ENCODE peak calls at places on chromosomes 13 and 19, in ten cellular contexts. One of them, this sample, is unnamed.

GRCh38 chr13:44732503-44733098 is 156.5 kb upstream of the TSC22D1 start:
- DNase-seq in activated T-helper 1 cell treated with anti-CD3 and anti-CD28 coated beads, Interleukin-12 subunit alpha, Interleukin-12 subunit beta, Interleukin-2, Interleukin-4 antibody, amounts not matched to agents 30 ng/mL and 10 ng/mL and 1 ng/mL, durations not matched to agents 14 hours and 24 hours and 36 hours: no peak
- DNase-seq in transverse colon: no peak
- DNase-seq in left ventricle myocardium superior: no peak
- DNase-seq in psoas muscle: peak
- DNase-seq in Calu3: peak
- DNase-seq in CD4-positive, CD25-positive, alpha-beta regulatory T cell: no peak
- DNase-seq in CD4-positive, alpha-beta memory T cell: no peak
- DNase-seq in NCI-H510A treated with DMSO at 0.1 percent for 48 hours: no peak
- DNase-seq in activated naive CD8-positive, alpha-beta T cell treated with anti-CD3 and anti-CD28 coated beads for 36 hours: no peak
- DNase-seq in this sample: no peak

GRCh38 chr19:30082611-30083010 is 140.6 kb downstream of the URI1 start:
- DNase-seq in activated T-helper 1 cell treated with anti-CD3 and anti-CD28 coated beads, Interleukin-12 subunit alpha, Interleukin-12 subunit beta, Interleukin-2, Interleukin-4 antibody, amounts not matched to agents 30 ng/mL and 10 ng/mL and 1 ng/mL, durations not matched to agents 14 hours and 24 hours and 36 hours: no peak
- DNase-seq in transverse colon: no peak
- DNase-seq in left ventricle myocardium superior: peak
- DNase-seq in psoas muscle: peak
- DNase-seq in Calu3: no peak
- DNase-seq in CD4-positive, CD25-positive, alpha-beta regulatory T cell: no peak
- DNase-seq in CD4-positive, alpha-beta memory T cell: no peak
- DNase-seq in NCI-H510A treated with DMSO at 0.1 percent for 48 hours: no peak
- DNase-seq in activated naive CD8-positive, alpha-beta T cell treated with anti-CD3 and anti-CD28 coated beads for 36 hours: no peak
- DNase-seq in this sample: peak

GRCh38 chr19:11191273-11191755 is 6.0 kb downstream of the KANK2 start:
- DNase-seq in activated T-helper 1 cell treated with anti-CD3 and anti-CD28 coated beads, Interleukin-12 subunit alpha, Interleukin-12 subunit beta, Interleukin-2, Interleukin-4 antibody, amounts not matched to agents 30 ng/mL and 10 ng/mL and 1 ng/mL, durations not matched to agents 14 hours and 24 hours and 36 hours: no peak
- DNase-seq in transverse colon: peak
- DNase-seq in left ventricle myocardium superior: peak
- DNase-seq in psoas muscle: peak
- DNase-seq in Calu3: no peak
- DNase-seq in CD4-positive, CD25-positive, alpha-beta regulatory T cell: no peak
- DNase-seq in CD4-positive, alpha-beta memory T cell: no peak
- DNase-seq in NCI-H510A treated with DMSO at 0.1 percent for 48 hours: no peak
- DNase-seq in activated naive CD8-positive, alpha-beta T cell treated with anti-CD3 and anti-CD28 coated beads for 36 hours: no peak
- DNase-seq in this sample: peak

GRCh38 chr13:109274188-109274821 is 512.1 kb downstream of the IRS2 start:
- DNase-seq in activated T-helper 1 cell treated with anti-CD3 and anti-CD28 coated beads, Interleukin-12 subunit alpha, Interleukin-12 subunit beta, Interleukin-2, Interleukin-4 antibody, amounts not matched to agents 30 ng/mL and 10 ng/mL and 1 ng/mL, durations not matched to agents 14 hours and 24 hours and 36 hours: no peak
- DNase-seq in transverse colon: no peak
- DNase-seq in left ventricle myocardium superior: no peak
- DNase-seq in psoas muscle: no peak
- DNase-seq in Calu3: no peak
- DNase-seq in CD4-positive, CD25-positive, alpha-beta regulatory T cell: no peak
- DNase-seq in CD4-positive, alpha-beta memory T cell: no peak
- DNase-seq in NCI-H510A treated with DMSO at 0.1 percent for 48 hours: no peak
- DNase-seq in activated naive CD8-positive, alpha-beta T cell treated with anti-CD3 and anti-CD28 coated beads for 36 hours: no peak
- DNase-seq in this sample: no peak

GRCh38 chr13:98026457-98026857 is 73.0 kb downstream of the IPO5 start:
- DNase-seq in activated T-helper 1 cell treated with anti-CD3 and anti-CD28 coated beads, Interleukin-12 subunit alpha, Interleukin-12 subunit beta, Interleukin-2, Interleukin-4 antibody, amounts not matched to agents 30 ng/mL and 10 ng/mL and 1 ng/mL, durations not matched to agents 14 hours and 24 hours and 36 hours: no peak
- DNase-seq in transverse colon: no peak
- DNase-seq in left ventricle myocardium superior: no peak
- DNase-seq in psoas muscle: no peak
- DNase-seq in Calu3: no peak
- DNase-seq in CD4-positive, CD25-positive, alpha-beta regulatory T cell: no peak
- DNase-seq in CD4-positive, alpha-beta memory T cell: no peak
- DNase-seq in NCI-H510A treated with DMSO at 0.1 percent for 48 hours: no peak
- DNase-seq in activated naive CD8-positive, alpha-beta T cell treated with anti-CD3 and anti-CD28 coated beads for 36 hours: no peak
- DNase-seq in this sample: no peak

GRCh38 chr13:48232420-48233096 is 448 bp upstream of the ITM2B start:
- DNase-seq in activated T-helper 1 cell treated with anti-CD3 and anti-CD28 coated beads, Interleukin-12 subunit alpha, Interleukin-12 subunit beta, Interleukin-2, Interleukin-4 antibody, amounts not matched to agents 30 ng/mL and 10 ng/mL and 1 ng/mL, durations not matched to agents 14 hours and 24 hours and 36 hours: no peak
- DNase-seq in transverse colon: peak
- DNase-seq in left ventricle myocardium superior: no peak
- DNase-seq in psoas muscle: no peak
- DNase-seq in Calu3: peak
- DNase-seq in CD4-positive, CD25-positive, alpha-beta regulatory T cell: no peak
- DNase-seq in CD4-positive, alpha-beta memory T cell: no peak
- DNase-seq in NCI-H510A treated with DMSO at 0.1 percent for 48 hours: no peak
- DNase-seq in activated naive CD8-positive, alpha-beta T cell treated with anti-CD3 and anti-CD28 coated beads for 36 hours: no peak
- DNase-seq in this sample: no peak

GRCh38 chr19:51131780-51132680 is 7.3 kb downstream of the SIGLEC9 start:
- DNase-seq in activated T-helper 1 cell treated with anti-CD3 and anti-CD28 coated beads, Interleukin-12 subunit alpha, Interleukin-12 subunit beta, Interleukin-2, Interleukin-4 antibody, amounts not matched to agents 30 ng/mL and 10 ng/mL and 1 ng/mL, durations not matched to agents 14 hours and 24 hours and 36 hours: no peak
- DNase-seq in transverse colon: peak
- DNase-seq in left ventricle myocardium superior: peak
- DNase-seq in psoas muscle: no peak
- DNase-seq in Calu3: no peak
- DNase-seq in CD4-positive, CD25-positive, alpha-beta regulatory T cell: peak
- DNase-seq in CD4-positive, alpha-beta memory T cell: peak
- DNase-seq in NCI-H510A treated with DMSO at 0.1 percent for 48 hours: no peak
- DNase-seq in activated naive CD8-positive, alpha-beta T cell treated with anti-CD3 and anti-CD28 coated beads for 36 hours: peak
- DNase-seq in this sample: peak

GRCh38 chr19:43524922-43525835 is 1.8 kb downstream of the ETHE1 start:
- DNase-seq in activated T-helper 1 cell treated with anti-CD3 and anti-CD28 coated beads, Interleukin-12 subunit alpha, Interleukin-12 subunit beta, Interleukin-2, Interleukin-4 antibody, amounts not matched to agents 30 ng/mL and 10 ng/mL and 1 ng/mL, durations not matched to agents 14 hours and 24 hours and 36 hours: no peak
- DNase-seq in transverse colon: peak
- DNase-seq in left ventricle myocardium superior: peak
- DNase-seq in psoas muscle: no peak
- DNase-seq in Calu3: peak
- DNase-seq in CD4-positive, CD25-positive, alpha-beta regulatory T cell: peak
- DNase-seq in CD4-positive, alpha-beta memory T cell: peak
- DNase-seq in NCI-H510A treated with DMSO at 0.1 percent for 48 hours: no peak
- DNase-seq in activated naive CD8-positive, alpha-beta T cell treated with anti-CD3 and anti-CD28 coated beads for 36 hours: peak
- DNase-seq in this sample: peak

GRCh38 chr19:4425531-4425930 is 23.1 kb downstream of the CHAF1A start:
- DNase-seq in activated T-helper 1 cell treated with anti-CD3 and anti-CD28 coated beads, Interleukin-12 subunit alpha, Interleukin-12 subunit beta, Interleukin-2, Interleukin-4 antibody, amounts not matched to agents 30 ng/mL and 10 ng/mL and 1 ng/mL, durations not matched to agents 14 hours and 24 hours and 36 hours: no peak
- DNase-seq in transverse colon: no peak
- DNase-seq in left ventricle myocardium superior: no peak
- DNase-seq in psoas muscle: no peak
- DNase-seq in Calu3: no peak
- DNase-seq in CD4-positive, CD25-positive, alpha-beta regulatory T cell: no peak
- DNase-seq in CD4-positive, alpha-beta memory T cell: no peak
- DNase-seq in NCI-H510A treated with DMSO at 0.1 percent for 48 hours: no peak
- DNase-seq in activated naive CD8-positive, alpha-beta T cell treated with anti-CD3 and anti-CD28 coated beads for 36 hours: no peak
- DNase-seq in this sample: no peak

GRCh38 chr19:49154279-49154678 is 917 bp downstream of the HRC start:
- DNase-seq in activated T-helper 1 cell treated with anti-CD3 and anti-CD28 coated beads, Interleukin-12 subunit alpha, Interleukin-12 subunit beta, Interleukin-2, Interleukin-4 antibody, amounts not matched to agents 30 ng/mL and 10 ng/mL and 1 ng/mL, durations not matched to agents 14 hours and 24 hours and 36 hours: no peak
- DNase-seq in transverse colon: no peak
- DNase-seq in left ventricle myocardium superior: no peak
- DNase-seq in psoas muscle: no peak
- DNase-seq in Calu3: no peak
- DNase-seq in CD4-positive, CD25-positive, alpha-beta regulatory T cell: no peak
- DNase-seq in CD4-positive, alpha-beta memory T cell: no peak
- DNase-seq in NCI-H510A treated with DMSO at 0.1 percent for 48 hours: no peak
- DNase-seq in activated naive CD8-positive, alpha-beta T cell treated with anti-CD3 and anti-CD28 coated beads for 36 hours: no peak
- DNase-seq in this sample: no peak

GRCh38 chr13:112761701-112762689 is 72.2 kb downstream of the ATP11A start:
- DNase-seq in activated T-helper 1 cell treated with anti-CD3 and anti-CD28 coated beads, Interleukin-12 subunit alpha, Interleukin-12 subunit beta, Interleukin-2, Interleukin-4 antibody, amounts not matched to agents 30 ng/mL and 10 ng/mL and 1 ng/mL, durations not matched to agents 14 hours and 24 hours and 36 hours: no peak
- DNase-seq in transverse colon: no peak
- DNase-seq in left ventricle myocardium superior: peak
- DNase-seq in psoas muscle: no peak
- DNase-seq in Calu3: no peak
- DNase-seq in CD4-positive, CD25-positive, alpha-beta regulatory T cell: no peak
- DNase-seq in CD4-positive, alpha-beta memory T cell: no peak
- DNase-seq in NCI-H510A treated with DMSO at 0.1 percent for 48 hours: no peak
- DNase-seq in activated naive CD8-positive, alpha-beta T cell treated with anti-CD3 and anti-CD28 coated beads for 36 hours: no peak
- DNase-seq in this sample: peak

GRCh38 chr13:44903596-44903995 is 85.7 kb downstream of the NUFIP1 start:
- DNase-seq in activated T-helper 1 cell treated with anti-CD3 and anti-CD28 coated beads, Interleukin-12 subunit alpha, Interleukin-12 subunit beta, Interleukin-2, Interleukin-4 antibody, amounts not matched to agents 30 ng/mL and 10 ng/mL and 1 ng/mL, durations not matched to agents 14 hours and 24 hours and 36 hours: no peak
- DNase-seq in transverse colon: peak
- DNase-seq in left ventricle myocardium superior: peak
- DNase-seq in psoas muscle: peak
- DNase-seq in Calu3: no peak
- DNase-seq in CD4-positive, CD25-positive, alpha-beta regulatory T cell: no peak
- DNase-seq in CD4-positive, alpha-beta memory T cell: no peak
- DNase-seq in NCI-H510A treated with DMSO at 0.1 percent for 48 hours: no peak
- DNase-seq in activated naive CD8-positive, alpha-beta T cell treated with anti-CD3 and anti-CD28 coated beads for 36 hours: no peak
- DNase-seq in this sample: peak

GRCh38 chr13:93559718-93560117 is 333.1 kb downstream of the GPC6 start:
- DNase-seq in activated T-helper 1 cell treated with anti-CD3 and anti-CD28 coated beads, Interleukin-12 subunit alpha, Interleukin-12 subunit beta, Interleukin-2, Interleukin-4 antibody, amounts not matched to agents 30 ng/mL and 10 ng/mL and 1 ng/mL, durations not matched to agents 14 hours and 24 hours and 36 hours: no peak
- DNase-seq in transverse colon: no peak
- DNase-seq in left ventricle myocardium superior: no peak
- DNase-seq in psoas muscle: no peak
- DNase-seq in Calu3: peak
- DNase-seq in CD4-positive, CD25-positive, alpha-beta regulatory T cell: no peak
- DNase-seq in CD4-positive, alpha-beta memory T cell: no peak
- DNase-seq in NCI-H510A treated with DMSO at 0.1 percent for 48 hours: no peak
- DNase-seq in activated naive CD8-positive, alpha-beta T cell treated with anti-CD3 and anti-CD28 coated beads for 36 hours: no peak
- DNase-seq in this sample: no peak

GRCh38 chr19:39154626-39155100 is 29.1 kb downstream of the PAK4 start:
- DNase-seq in activated T-helper 1 cell treated with anti-CD3 and anti-CD28 coated beads, Interleukin-12 subunit alpha, Interleukin-12 subunit beta, Interleukin-2, Interleukin-4 antibody, amounts not matched to agents 30 ng/mL and 10 ng/mL and 1 ng/mL, durations not matched to agents 14 hours and 24 hours and 36 hours: no peak
- DNase-seq in transverse colon: peak
- DNase-seq in left ventricle myocardium superior: peak
- DNase-seq in psoas muscle: no peak
- DNase-seq in Calu3: peak
- DNase-seq in CD4-positive, CD25-positive, alpha-beta regulatory T cell: no peak
- DNase-seq in CD4-positive, alpha-beta memory T cell: no peak
- DNase-seq in NCI-H510A treated with DMSO at 0.1 percent for 48 hours: no peak
- DNase-seq in activated naive CD8-positive, alpha-beta T cell treated with anti-CD3 and anti-CD28 coated beads for 36 hours: no peak
- DNase-seq in this sample: peak

GRCh38 chr13:97278395-97279078 is 56.4 kb downstream of the MBNL2 start:
- DNase-seq in activated T-helper 1 cell treated with anti-CD3 and anti-CD28 coated beads, Interleukin-12 subunit alpha, Interleukin-12 subunit beta, Interleukin-2, Interleukin-4 antibody, amounts not matched to agents 30 ng/mL and 10 ng/mL and 1 ng/mL, durations not matched to agents 14 hours and 24 hours and 36 hours: no peak
- DNase-seq in transverse colon: no peak
- DNase-seq in left ventricle myocardium superior: no peak
- DNase-seq in psoas muscle: no peak
- DNase-seq in Calu3: no peak
- DNase-seq in CD4-positive, CD25-positive, alpha-beta regulatory T cell: no peak
- DNase-seq in CD4-positive, alpha-beta memory T cell: no peak
- DNase-seq in NCI-H510A treated with DMSO at 0.1 percent for 48 hours: no peak
- DNase-seq in activated naive CD8-positive, alpha-beta T cell treated with anti-CD3 and anti-CD28 coated beads for 36 hours: no peak
- DNase-seq in this sample: no peak

GRCh38 chr19:19704836-19705235 is 28.1 kb downstream of the ZNF14 start:
- DNase-seq in activated T-helper 1 cell treated with anti-CD3 and anti-CD28 coated beads, Interleukin-12 subunit alpha, Interleukin-12 subunit beta, Interleukin-2, Interleukin-4 antibody, amounts not matched to agents 30 ng/mL and 10 ng/mL and 1 ng/mL, durations not matched to agents 14 hours and 24 hours and 36 hours: no peak
- DNase-seq in transverse colon: no peak
- DNase-seq in left ventricle myocardium superior: no peak
- DNase-seq in psoas muscle: no peak
- DNase-seq in Calu3: no peak
- DNase-seq in CD4-positive, CD25-positive, alpha-beta regulatory T cell: no peak
- DNase-seq in CD4-positive, alpha-beta memory T cell: no peak
- DNase-seq in NCI-H510A treated with DMSO at 0.1 percent for 48 hours: no peak
- DNase-seq in activated naive CD8-positive, alpha-beta T cell treated with anti-CD3 and anti-CD28 coated beads for 36 hours: no peak
- DNase-seq in this sample: no peak

GRCh38 chr13:77386880-77387606 is 60.1 kb upstream of the MYCBP2 start:
- DNase-seq in activated T-helper 1 cell treated with anti-CD3 and anti-CD28 coated beads, Interleukin-12 subunit alpha, Interleukin-12 subunit beta, Interleukin-2, Interleukin-4 antibody, amounts not matched to agents 30 ng/mL and 10 ng/mL and 1 ng/mL, durations not matched to agents 14 hours and 24 hours and 36 hours: no peak
- DNase-seq in transverse colon: no peak
- DNase-seq in left ventricle myocardium superior: no peak
- DNase-seq in psoas muscle: peak
- DNase-seq in Calu3: no peak
- DNase-seq in CD4-positive, CD25-positive, alpha-beta regulatory T cell: no peak
- DNase-seq in CD4-positive, alpha-beta memory T cell: no peak
- DNase-seq in NCI-H510A treated with DMSO at 0.1 percent for 48 hours: no peak
- DNase-seq in activated naive CD8-positive, alpha-beta T cell treated with anti-CD3 and anti-CD28 coated beads for 36 hours: no peak
- DNase-seq in this sample: peak

GRCh38 chr13:109422163-109422562 is 364.2 kb downstream of the IRS2 start:
- DNase-seq in activated T-helper 1 cell treated with anti-CD3 and anti-CD28 coated beads, Interleukin-12 subunit alpha, Interleukin-12 subunit beta, Interleukin-2, Interleukin-4 antibody, amounts not matched to agents 30 ng/mL and 10 ng/mL and 1 ng/mL, durations not matched to agents 14 hours and 24 hours and 36 hours: no peak
- DNase-seq in transverse colon: no peak
- DNase-seq in left ventricle myocardium superior: no peak
- DNase-seq in psoas muscle: no peak
- DNase-seq in Calu3: no peak
- DNase-seq in CD4-positive, CD25-positive, alpha-beta regulatory T cell: no peak
- DNase-seq in CD4-positive, alpha-beta memory T cell: no peak
- DNase-seq in NCI-H510A treated with DMSO at 0.1 percent for 48 hours: no peak
- DNase-seq in activated naive CD8-positive, alpha-beta T cell treated with anti-CD3 and anti-CD28 coated beads for 36 hours: no peak
- DNase-seq in this sample: no peak

GRCh38 chr13:102555914-102556553 is 40.8 kb upstream of the TPP2 start:
- DNase-seq in activated T-helper 1 cell treated with anti-CD3 and anti-CD28 coated beads, Interleukin-12 subunit alpha, Interleukin-12 subunit beta, Interleukin-2, Interleukin-4 antibody, amounts not matched to agents 30 ng/mL and 10 ng/mL and 1 ng/mL, durations not matched to agents 14 hours and 24 hours and 36 hours: no peak
- DNase-seq in transverse colon: no peak
- DNase-seq in left ventricle myocardium superior: no peak
- DNase-seq in psoas muscle: no peak
- DNase-seq in Calu3: no peak
- DNase-seq in CD4-positive, CD25-positive, alpha-beta regulatory T cell: peak
- DNase-seq in CD4-positive, alpha-beta memory T cell: peak
- DNase-seq in NCI-H510A treated with DMSO at 0.1 percent for 48 hours: peak
- DNase-seq in activated naive CD8-positive, alpha-beta T cell treated with anti-CD3 and anti-CD28 coated beads for 36 hours: peak
- DNase-seq in this sample: no peak

GRCh38 chr13:110524484-110525254 is 36.9 kb downstream of the RAB20 start:
- DNase-seq in activated T-helper 1 cell treated with anti-CD3 and anti-CD28 coated beads, Interleukin-12 subunit alpha, Interleukin-12 subunit beta, Interleukin-2, Interleukin-4 antibody, amounts not matched to agents 30 ng/mL and 10 ng/mL and 1 ng/mL, durations not matched to agents 14 hours and 24 hours and 36 hours: no peak
- DNase-seq in transverse colon: peak
- DNase-seq in left ventricle myocardium superior: peak
- DNase-seq in psoas muscle: no peak
- DNase-seq in Calu3: peak
- DNase-seq in CD4-positive, CD25-positive, alpha-beta regulatory T cell: peak
- DNase-seq in CD4-positive, alpha-beta memory T cell: no peak
- DNase-seq in NCI-H510A treated with DMSO at 0.1 percent for 48 hours: peak
- DNase-seq in activated naive CD8-positive, alpha-beta T cell treated with anti-CD3 and anti-CD28 coated beads for 36 hours: no peak
- DNase-seq in this sample: peak

GRCh38 chr13:80276371-80277289 is 64.3 kb downstream of the SPRY2 start:
- DNase-seq in activated T-helper 1 cell treated with anti-CD3 and anti-CD28 coated beads, Interleukin-12 subunit alpha, Interleukin-12 subunit beta, Interleukin-2, Interleukin-4 antibody, amounts not matched to agents 30 ng/mL and 10 ng/mL and 1 ng/mL, durations not matched to agents 14 hours and 24 hours and 36 hours: no peak
- DNase-seq in transverse colon: no peak
- DNase-seq in left ventricle myocardium superior: no peak
- DNase-seq in psoas muscle: no peak
- DNase-seq in Calu3: no peak
- DNase-seq in CD4-positive, CD25-positive, alpha-beta regulatory T cell: no peak
- DNase-seq in CD4-positive, alpha-beta memory T cell: no peak
- DNase-seq in NCI-H510A treated with DMSO at 0.1 percent for 48 hours: peak
- DNase-seq in activated naive CD8-positive, alpha-beta T cell treated with anti-CD3 and anti-CD28 coated beads for 36 hours: no peak
- DNase-seq in this sample: no peak

This sample was measured in right cardiac atrium.